ENCODE peak calls at places on chromosomes 11 and 22, in eight cellular contexts. One of them, this sample, is unnamed.

GRCh38 chr11:115674831-115675230 is 170.6 kb upstream of the CADM1 start:
- DNase-seq in gastrocnemius medialis: no peak
- DNase-seq in DMS53: no peak
- DNase-seq in GM12891: no peak
- DNase-seq in activated T-helper 1 cell treated with anti-CD3 and anti-CD28 coated beads, Interleukin-12 subunit alpha, Interleukin-12 subunit beta, Interleukin-2, Interleukin-4 antibody, amounts not matched to agents 30 ng/mL and 10 ng/mL and 1 ng/mL, durations not matched to agents 14 hours and 24 hours and 36 hours: no peak
- DNase-seq in GM04504: no peak
- DNase-seq in lung: no peak
- DNase-seq in amniotic epithelial cell: no peak
- DNase-seq in this sample: no peak

GRCh38 chr11:35944503-35945136 is 758 bp downstream of the LDLRAD3 start:
- DNase-seq in gastrocnemius medialis: peak
- DNase-seq in GM12891: no peak
- DNase-seq in lung: no peak
- DNase-seq in activated T-helper 1 cell treated with anti-CD3 and anti-CD28 coated beads, Interleukin-12 subunit alpha, Interleukin-12 subunit beta, Interleukin-2, Interleukin-4 antibody, amounts not matched to agents 30 ng/mL and 10 ng/mL and 1 ng/mL, durations not matched to agents 14 hours and 24 hours and 36 hours: no peak
- DNase-seq in GM04504: no peak
- DNase-seq in amniotic epithelial cell: no peak
- DNase-seq in DMS53: peak
- DNase-seq in this sample: no peak

GRCh38 chr22:43242627-43243026 is 55.7 kb upstream of the TTLL12 start:
- DNase-seq in amniotic epithelial cell: no peak
- DNase-seq in gastrocnemius medialis: no peak
- DNase-seq in GM04504: no peak
- DNase-seq in lung: no peak
- DNase-seq in activated T-helper 1 cell treated with anti-CD3 and anti-CD28 coated beads, Interleukin-12 subunit alpha, Interleukin-12 subunit beta, Interleukin-2, Interleukin-4 antibody, amounts not matched to agents 30 ng/mL and 10 ng/mL and 1 ng/mL, durations not matched to agents 14 hours and 24 hours and 36 hours: no peak
- DNase-seq in DMS53: no peak
- DNase-seq in GM12891: no peak
- DNase-seq in this sample: no peak

GRCh38 chr11:58654908-58655296 is 32.4 kb downstream of the CNTF start:
- DNase-seq in gastrocnemius medialis: no peak
- DNase-seq in GM04504: no peak
- DNase-seq in DMS53: peak
- DNase-seq in amniotic epithelial cell: no peak
- DNase-seq in lung: no peak
- DNase-seq in GM12891: no peak
- DNase-seq in activated T-helper 1 cell treated with anti-CD3 and anti-CD28 coated beads, Interleukin-12 subunit alpha, Interleukin-12 subunit beta, Interleukin-2, Interleukin-4 antibody, amounts not matched to agents 30 ng/mL and 10 ng/mL and 1 ng/mL, durations not matched to agents 14 hours and 24 hours and 36 hours: no peak
- DNase-seq in this sample: no peak

GRCh38 chr11:122633219-122633829 is 22.2 kb upstream of the UBASH3B start:
- DNase-seq in GM04504: no peak
- DNase-seq in activated T-helper 1 cell treated with anti-CD3 and anti-CD28 coated beads, Interleukin-12 subunit alpha, Interleukin-12 subunit beta, Interleukin-2, Interleukin-4 antibody, amounts not matched to agents 30 ng/mL and 10 ng/mL and 1 ng/mL, durations not matched to agents 14 hours and 24 hours and 36 hours: no peak
- DNase-seq in GM12891: no peak
- DNase-seq in DMS53: peak
- DNase-seq in gastrocnemius medialis: no peak
- DNase-seq in amniotic epithelial cell: peak
- DNase-seq in lung: no peak
- DNase-seq in this sample: no peak

GRCh38 chr11:17650601-17650911 is 68.8 kb upstream of the MYOD1 start:
- DNase-seq in DMS53: no peak
- DNase-seq in amniotic epithelial cell: no peak
- DNase-seq in gastrocnemius medialis: no peak
- DNase-seq in lung: no peak
- DNase-seq in activated T-helper 1 cell treated with anti-CD3 and anti-CD28 coated beads, Interleukin-12 subunit alpha, Interleukin-12 subunit beta, Interleukin-2, Interleukin-4 antibody, amounts not matched to agents 30 ng/mL and 10 ng/mL and 1 ng/mL, durations not matched to agents 14 hours and 24 hours and 36 hours: no peak
- DNase-seq in GM12891: no peak
- DNase-seq in GM04504: no peak
- DNase-seq in this sample: no peak

GRCh38 chr22:39946571-39947407 is 13.4 kb upstream of the TMA7B start:
- DNase-seq in lung: no peak
- DNase-seq in GM12891: no peak
- DNase-seq in amniotic epithelial cell: no peak
- DNase-seq in DMS53: peak
- DNase-seq in activated T-helper 1 cell treated with anti-CD3 and anti-CD28 coated beads, Interleukin-12 subunit alpha, Interleukin-12 subunit beta, Interleukin-2, Interleukin-4 antibody, amounts not matched to agents 30 ng/mL and 10 ng/mL and 1 ng/mL, durations not matched to agents 14 hours and 24 hours and 36 hours: no peak
- DNase-seq in GM04504: no peak
- DNase-seq in gastrocnemius medialis: no peak
- DNase-seq in this sample: no peak

GRCh38 chr11:110128161-110128560 is 35.0 kb downstream of the ZC3H12C start:
- DNase-seq in GM12891: no peak
- DNase-seq in gastrocnemius medialis: no peak
- DNase-seq in activated T-helper 1 cell treated with anti-CD3 and anti-CD28 coated beads, Interleukin-12 subunit alpha, Interleukin-12 subunit beta, Interleukin-2, Interleukin-4 antibody, amounts not matched to agents 30 ng/mL and 10 ng/mL and 1 ng/mL, durations not matched to agents 14 hours and 24 hours and 36 hours: no peak
- DNase-seq in DMS53: no peak
- DNase-seq in amniotic epithelial cell: no peak
- DNase-seq in lung: no peak
- DNase-seq in GM04504: peak
- DNase-seq in this sample: no peak

GRCh38 chr22:29702025-29702930 is 17.5 kb upstream of the CABP7 start:
- DNase-seq in activated T-helper 1 cell treated with anti-CD3 and anti-CD28 coated beads, Interleukin-12 subunit alpha, Interleukin-12 subunit beta, Interleukin-2, Interleukin-4 antibody, amounts not matched to agents 30 ng/mL and 10 ng/mL and 1 ng/mL, durations not matched to agents 14 hours and 24 hours and 36 hours: no peak
- DNase-seq in amniotic epithelial cell: no peak
- DNase-seq in DMS53: peak
- DNase-seq in GM12891: no peak
- DNase-seq in lung: no peak
- DNase-seq in GM04504: no peak
- DNase-seq in gastrocnemius medialis: no peak
- DNase-seq in this sample: no peak

GRCh38 chr22:50731811-50732624 is 6.0 kb upstream of the ACR start:
- DNase-seq in DMS53: peak
- DNase-seq in activated T-helper 1 cell treated with anti-CD3 and anti-CD28 coated beads, Interleukin-12 subunit alpha, Interleukin-12 subunit beta, Interleukin-2, Interleukin-4 antibody, amounts not matched to agents 30 ng/mL and 10 ng/mL and 1 ng/mL, durations not matched to agents 14 hours and 24 hours and 36 hours: peak
- DNase-seq in amniotic epithelial cell: peak
- DNase-seq in lung: peak
- DNase-seq in GM12891: peak
- DNase-seq in gastrocnemius medialis: no peak
- DNase-seq in GM04504: no peak
- DNase-seq in this sample: no peak

GRCh38 chr11:129881570-129882170 is 13.7 kb downstream of the NFRKB start:
- DNase-seq in amniotic epithelial cell: peak
- DNase-seq in gastrocnemius medialis: no peak
- DNase-seq in GM12891: peak
- DNase-seq in GM04504: no peak
- DNase-seq in lung: no peak
- DNase-seq in DMS53: peak
- DNase-seq in activated T-helper 1 cell treated with anti-CD3 and anti-CD28 coated beads, Interleukin-12 subunit alpha, Interleukin-12 subunit beta, Interleukin-2, Interleukin-4 antibody, amounts not matched to agents 30 ng/mL and 10 ng/mL and 1 ng/mL, durations not matched to agents 14 hours and 24 hours and 36 hours: peak
- DNase-seq in this sample: no peak

GRCh38 chr11:104256525-104256924 is 92.6 kb upstream of the PDGFD start:
- DNase-seq in lung: no peak
- DNase-seq in amniotic epithelial cell: peak
- DNase-seq in gastrocnemius medialis: no peak
- DNase-seq in GM04504: no peak
- DNase-seq in activated T-helper 1 cell treated with anti-CD3 and anti-CD28 coated beads, Interleukin-12 subunit alpha, Interleukin-12 subunit beta, Interleukin-2, Interleukin-4 antibody, amounts not matched to agents 30 ng/mL and 10 ng/mL and 1 ng/mL, durations not matched to agents 14 hours and 24 hours and 36 hours: no peak
- DNase-seq in DMS53: peak
- DNase-seq in GM12891: no peak
- DNase-seq in this sample: no peak

GRCh38 chr11:30546334-30546733 is 39.8 kb downstream of the MPPED2 start:
- DNase-seq in activated T-helper 1 cell treated with anti-CD3 and anti-CD28 coated beads, Interleukin-12 subunit alpha, Interleukin-12 subunit beta, Interleukin-2, Interleukin-4 antibody, amounts not matched to agents 30 ng/mL and 10 ng/mL and 1 ng/mL, durations not matched to agents 14 hours and 24 hours and 36 hours: no peak
- DNase-seq in lung: no peak
- DNase-seq in GM12891: no peak
- DNase-seq in amniotic epithelial cell: no peak
- DNase-seq in DMS53: no peak
- DNase-seq in GM04504: no peak
- DNase-seq in gastrocnemius medialis: no peak
- DNase-seq in this sample: no peak

GRCh38 chr22:46936378-46936916 is 174.0 kb downstream of the TBC1D22A start:
- DNase-seq in gastrocnemius medialis: no peak
- DNase-seq in GM04504: no peak
- DNase-seq in activated T-helper 1 cell treated with anti-CD3 and anti-CD28 coated beads, Interleukin-12 subunit alpha, Interleukin-12 subunit beta, Interleukin-2, Interleukin-4 antibody, amounts not matched to agents 30 ng/mL and 10 ng/mL and 1 ng/mL, durations not matched to agents 14 hours and 24 hours and 36 hours: no peak
- DNase-seq in amniotic epithelial cell: no peak
- DNase-seq in lung: no peak
- DNase-seq in GM12891: no peak
- DNase-seq in DMS53: no peak
- DNase-seq in this sample: no peak

GRCh38 chr11:95465887-95466286 is 234.9 kb upstream of the SESN3 start:
- DNase-seq in gastrocnemius medialis: no peak
- DNase-seq in amniotic epithelial cell: no peak
- DNase-seq in GM04504: no peak
- DNase-seq in DMS53: no peak
- DNase-seq in activated T-helper 1 cell treated with anti-CD3 and anti-CD28 coated beads, Interleukin-12 subunit alpha, Interleukin-12 subunit beta, Interleukin-2, Interleukin-4 antibody, amounts not matched to agents 30 ng/mL and 10 ng/mL and 1 ng/mL, durations not matched to agents 14 hours and 24 hours and 36 hours: no peak
- DNase-seq in lung: no peak
- DNase-seq in GM12891: no peak
- DNase-seq in this sample: no peak

GRCh38 chr22:24465566-24465965 is 29.6 kb upstream of the UPB1 start:
- DNase-seq in amniotic epithelial cell: peak
- DNase-seq in lung: no peak
- DNase-seq in GM12891: no peak
- DNase-seq in gastrocnemius medialis: no peak
- DNase-seq in DMS53: no peak
- DNase-seq in GM04504: no peak
- DNase-seq in activated T-helper 1 cell treated with anti-CD3 and anti-CD28 coated beads, Interleukin-12 subunit alpha, Interleukin-12 subunit beta, Interleukin-2, Interleukin-4 antibody, amounts not matched to agents 30 ng/mL and 10 ng/mL and 1 ng/mL, durations not matched to agents 14 hours and 24 hours and 36 hours: no peak
- DNase-seq in this sample: no peak

GRCh38 chr11:131653244-131653643 is 282.8 kb downstream of the NTM start:
- DNase-seq in DMS53: no peak
- DNase-seq in GM04504: no peak
- DNase-seq in gastrocnemius medialis: no peak
- DNase-seq in lung: no peak
- DNase-seq in activated T-helper 1 cell treated with anti-CD3 and anti-CD28 coated beads, Interleukin-12 subunit alpha, Interleukin-12 subunit beta, Interleukin-2, Interleukin-4 antibody, amounts not matched to agents 30 ng/mL and 10 ng/mL and 1 ng/mL, durations not matched to agents 14 hours and 24 hours and 36 hours: no peak
- DNase-seq in GM12891: no peak
- DNase-seq in amniotic epithelial cell: no peak
- DNase-seq in this sample: no peak

GRCh38 chr11:125423247-125423849 is 72.7 kb downstream of the FEZ1 start:
- DNase-seq in GM04504: no peak
- DNase-seq in gastrocnemius medialis: no peak
- DNase-seq in amniotic epithelial cell: no peak
- DNase-seq in GM12891: peak
- DNase-seq in DMS53: peak
- DNase-seq in activated T-helper 1 cell treated with anti-CD3 and anti-CD28 coated beads, Interleukin-12 subunit alpha, Interleukin-12 subunit beta, Interleukin-2, Interleukin-4 antibody, amounts not matched to agents 30 ng/mL and 10 ng/mL and 1 ng/mL, durations not matched to agents 14 hours and 24 hours and 36 hours: no peak
- DNase-seq in lung: no peak
- DNase-seq in this sample: no peak

GRCh38 chr22:27842994-27843431 is 41.5 kb upstream of the MN1 start:
- DNase-seq in gastrocnemius medialis: no peak
- DNase-seq in GM04504: peak
- DNase-seq in lung: no peak
- DNase-seq in amniotic epithelial cell: peak
- DNase-seq in GM12891: no peak
- DNase-seq in DMS53: no peak
- DNase-seq in activated T-helper 1 cell treated with anti-CD3 and anti-CD28 coated beads, Interleukin-12 subunit alpha, Interleukin-12 subunit beta, Interleukin-2, Interleukin-4 antibody, amounts not matched to agents 30 ng/mL and 10 ng/mL and 1 ng/mL, durations not matched to agents 14 hours and 24 hours and 36 hours: no peak
- DNase-seq in this sample: no peak

GRCh38 chr22:37482244-37482643 is 3.9 kb downstream of the MFNG start:
- DNase-seq in GM04504: no peak
- DNase-seq in DMS53: no peak
- DNase-seq in amniotic epithelial cell: no peak
- DNase-seq in activated T-helper 1 cell treated with anti-CD3 and anti-CD28 coated beads, Interleukin-12 subunit alpha, Interleukin-12 subunit beta, Interleukin-2, Interleukin-4 antibody, amounts not matched to agents 30 ng/mL and 10 ng/mL and 1 ng/mL, durations not matched to agents 14 hours and 24 hours and 36 hours: no peak
- DNase-seq in GM12891: no peak
- DNase-seq in gastrocnemius medialis: no peak
- DNase-seq in lung: no peak
- DNase-seq in this sample: no peak

GRCh38 chr11:104061851-104062521 is 25.5 kb downstream of the DDI1 start:
- DNase-seq in activated T-helper 1 cell treated with anti-CD3 and anti-CD28 coated beads, Interleukin-12 subunit alpha, Interleukin-12 subunit beta, Interleukin-2, Interleukin-4 antibody, amounts not matched to agents 30 ng/mL and 10 ng/mL and 1 ng/mL, durations not matched to agents 14 hours and 24 hours and 36 hours: no peak
- DNase-seq in lung: no peak
- DNase-seq in gastrocnemius medialis: no peak
- DNase-seq in GM04504: no peak
- DNase-seq in DMS53: no peak
- DNase-seq in amniotic epithelial cell: peak
- DNase-seq in GM12891: no peak
- DNase-seq in this sample: no peak

GRCh38 chr11:11973361-11973800 is 35.0 kb downstream of the DKK3 start:
- DNase-seq in amniotic epithelial cell: no peak
- DNase-seq in GM04504: peak
- DNase-seq in GM12891: no peak
- DNase-seq in activated T-helper 1 cell treated with anti-CD3 and anti-CD28 coated beads, Interleukin-12 subunit alpha, Interleukin-12 subunit beta, Interleukin-2, Interleukin-4 antibody, amounts not matched to agents 30 ng/mL and 10 ng/mL and 1 ng/mL, durations not matched to agents 14 hours and 24 hours and 36 hours: no peak
- DNase-seq in DMS53: no peak
- DNase-seq in lung: no peak
- DNase-seq in gastrocnemius medialis: peak
- DNase-seq in this sample: peak

GRCh38 chr11:92557848-92558247 is 333.2 kb downstream of the FAT3 start:
- DNase-seq in DMS53: no peak
- DNase-seq in GM04504: no peak
- DNase-seq in activated T-helper 1 cell treated with anti-CD3 and anti-CD28 coated beads, Interleukin-12 subunit alpha, Interleukin-12 subunit beta, Interleukin-2, Interleukin-4 antibody, amounts not matched to agents 30 ng/mL and 10 ng/mL and 1 ng/mL, durations not matched to agents 14 hours and 24 hours and 36 hours: no peak
- DNase-seq in lung: no peak
- DNase-seq in GM12891: no peak
- DNase-seq in amniotic epithelial cell: no peak
- DNase-seq in gastrocnemius medialis: no peak
- DNase-seq in this sample: no peak

GRCh38 chr22:25357606-25358420 is 138.4 kb downstream of the CRYBB2 start:
- DNase-seq in lung: no peak
- DNase-seq in activated T-helper 1 cell treated with anti-CD3 and anti-CD28 coated beads, Interleukin-12 subunit alpha, Interleukin-12 subunit beta, Interleukin-2, Interleukin-4 antibody, amounts not matched to agents 30 ng/mL and 10 ng/mL and 1 ng/mL, durations not matched to agents 14 hours and 24 hours and 36 hours: no peak
- DNase-seq in gastrocnemius medialis: no peak
- DNase-seq in GM04504: no peak
- DNase-seq in DMS53: no peak
- DNase-seq in amniotic epithelial cell: no peak
- DNase-seq in GM12891: no peak
- DNase-seq in this sample: no peak

GRCh38 chr11:118619444-118620205 is 12.2 kb downstream of the PHLDB1 start:
- DNase-seq in GM04504: peak
- DNase-seq in GM12891: no peak
- DNase-seq in activated T-helper 1 cell treated with anti-CD3 and anti-CD28 coated beads, Interleukin-12 subunit alpha, Interleukin-12 subunit beta, Interleukin-2, Interleukin-4 antibody, amounts not matched to agents 30 ng/mL and 10 ng/mL and 1 ng/mL, durations not matched to agents 14 hours and 24 hours and 36 hours: no peak
- DNase-seq in lung: no peak
- DNase-seq in amniotic epithelial cell: peak
- DNase-seq in gastrocnemius medialis: no peak
- DNase-seq in DMS53: peak
- DNase-seq in this sample: peak

GRCh38 chr11:44555031-44555800 is 10.2 kb upstream of the CD82 start:
- DNase-seq in DMS53: no peak
- DNase-seq in activated T-helper 1 cell treated with anti-CD3 and anti-CD28 coated beads, Interleukin-12 subunit alpha, Interleukin-12 subunit beta, Interleukin-2, Interleukin-4 antibody, amounts not matched to agents 30 ng/mL and 10 ng/mL and 1 ng/mL, durations not matched to agents 14 hours and 24 hours and 36 hours: no peak
- DNase-seq in GM12891: no peak
- DNase-seq in gastrocnemius medialis: no peak
- DNase-seq in amniotic epithelial cell: no peak
- DNase-seq in lung: no peak
- DNase-seq in GM04504: no peak
- DNase-seq in this sample: no peak

GRCh38 chr11:68798221-68798813 is 43.4 kb downstream of the CPT1A start:
- DNase-seq in DMS53: peak
- DNase-seq in activated T-helper 1 cell treated with anti-CD3 and anti-CD28 coated beads, Interleukin-12 subunit alpha, Interleukin-12 subunit beta, Interleukin-2, Interleukin-4 antibody, amounts not matched to agents 30 ng/mL and 10 ng/mL and 1 ng/mL, durations not matched to agents 14 hours and 24 hours and 36 hours: peak
- DNase-seq in GM12891: no peak
- DNase-seq in GM04504: no peak
- DNase-seq in amniotic epithelial cell: no peak
- DNase-seq in lung: peak
- DNase-seq in gastrocnemius medialis: no peak
- DNase-seq in this sample: no peak

GRCh38 chr11:89660234-89660633 is 49.9 kb upstream of the TRIM77 start:
- DNase-seq in lung: no peak
- DNase-seq in gastrocnemius medialis: no peak
- DNase-seq in activated T-helper 1 cell treated with anti-CD3 and anti-CD28 coated beads, Interleukin-12 subunit alpha, Interleukin-12 subunit beta, Interleukin-2, Interleukin-4 antibody, amounts not matched to agents 30 ng/mL and 10 ng/mL and 1 ng/mL, durations not matched to agents 14 hours and 24 hours and 36 hours: no peak
- DNase-seq in amniotic epithelial cell: no peak
- DNase-seq in GM04504: no peak
- DNase-seq in DMS53: peak
- DNase-seq in GM12891: no peak
- DNase-seq in this sample: no peak

GRCh38 chr11:74347381-74347780 is 35.9 kb upstream of the P4HA3 start:
- DNase-seq in gastrocnemius medialis: no peak
- DNase-seq in GM12891: no peak
- DNase-seq in activated T-helper 1 cell treated with anti-CD3 and anti-CD28 coated beads, Interleukin-12 subunit alpha, Interleukin-12 subunit beta, Interleukin-2, Interleukin-4 antibody, amounts not matched to agents 30 ng/mL and 10 ng/mL and 1 ng/mL, durations not matched to agents 14 hours and 24 hours and 36 hours: no peak
- DNase-seq in GM04504: no peak
- DNase-seq in amniotic epithelial cell: no peak
- DNase-seq in DMS53: peak
- DNase-seq in lung: no peak
- DNase-seq in this sample: no peak

GRCh38 chr11:125081098-125081798 is 18.1 kb downstream of the SLC37A2 start:
- DNase-seq in amniotic epithelial cell: no peak
- DNase-seq in gastrocnemius medialis: no peak
- DNase-seq in GM12891: no peak
- DNase-seq in lung: no peak
- DNase-seq in GM04504: no peak
- DNase-seq in activated T-helper 1 cell treated with anti-CD3 and anti-CD28 coated beads, Interleukin-12 subunit alpha, Interleukin-12 subunit beta, Interleukin-2, Interleukin-4 antibody, amounts not matched to agents 30 ng/mL and 10 ng/mL and 1 ng/mL, durations not matched to agents 14 hours and 24 hours and 36 hours: no peak
- DNase-seq in DMS53: no peak
- DNase-seq in this sample: no peak

GRCh38 chr11:100889758-100890157 is 202.7 kb downstream of the ARHGAP42 start:
- DNase-seq in DMS53: no peak
- DNase-seq in GM12891: no peak
- DNase-seq in amniotic epithelial cell: no peak
- DNase-seq in gastrocnemius medialis: no peak
- DNase-seq in lung: no peak
- DNase-seq in activated T-helper 1 cell treated with anti-CD3 and anti-CD28 coated beads, Interleukin-12 subunit alpha, Interleukin-12 subunit beta, Interleukin-2, Interleukin-4 antibody, amounts not matched to agents 30 ng/mL and 10 ng/mL and 1 ng/mL, durations not matched to agents 14 hours and 24 hours and 36 hours: no peak
- DNase-seq in GM04504: no peak
- DNase-seq in this sample: no peak

GRCh38 chr11:15101072-15101701 is 13.5 kb upstream of the INSC start:
- DNase-seq in GM12891: no peak
- DNase-seq in amniotic epithelial cell: peak
- DNase-seq in lung: peak
- DNase-seq in activated T-helper 1 cell treated with anti-CD3 and anti-CD28 coated beads, Interleukin-12 subunit alpha, Interleukin-12 subunit beta, Interleukin-2, Interleukin-4 antibody, amounts not matched to agents 30 ng/mL and 10 ng/mL and 1 ng/mL, durations not matched to agents 14 hours and 24 hours and 36 hours: peak
- DNase-seq in GM04504: peak
- DNase-seq in gastrocnemius medialis: peak
- DNase-seq in DMS53: peak
- DNase-seq in this sample: peak

GRCh38 chr11:58292017-58292416 is 24.0 kb upstream of the OR10W1 start:
- DNase-seq in GM12891: no peak
- DNase-seq in gastrocnemius medialis: no peak
- DNase-seq in lung: no peak
- DNase-seq in activated T-helper 1 cell treated with anti-CD3 and anti-CD28 coated beads, Interleukin-12 subunit alpha, Interleukin-12 subunit beta, Interleukin-2, Interleukin-4 antibody, amounts not matched to agents 30 ng/mL and 10 ng/mL and 1 ng/mL, durations not matched to agents 14 hours and 24 hours and 36 hours: no peak
- DNase-seq in amniotic epithelial cell: no peak
- DNase-seq in GM04504: no peak
- DNase-seq in DMS53: no peak
- DNase-seq in this sample: no peak

GRCh38 chr22:17159504-17159951 is 451 bp upstream of the HDHD5 start:
- DNase-seq in GM12891: peak
- DNase-seq in DMS53: peak
- DNase-seq in activated T-helper 1 cell treated with anti-CD3 and anti-CD28 coated beads, Interleukin-12 subunit alpha, Interleukin-12 subunit beta, Interleukin-2, Interleukin-4 antibody, amounts not matched to agents 30 ng/mL and 10 ng/mL and 1 ng/mL, durations not matched to agents 14 hours and 24 hours and 36 hours: peak
- DNase-seq in GM04504: no peak
- DNase-seq in gastrocnemius medialis: no peak
- DNase-seq in lung: peak
- DNase-seq in amniotic epithelial cell: peak
- DNase-seq in this sample: peak